ENCODE peak calls at places on chromosome 6, in six cellular contexts. One of them, this sample, is unnamed.

GRCh38 chr6:397604-398003 is 6.1 kb downstream of the IRF4 start:
- DNase-seq in GM23248: no peak
- DNase-seq in left ventricle myocardium inferior: no peak
- DNase-seq in keratinocyte: no peak
- DNase-seq in breast epithelium: no peak
- DNase-seq in adrenal gland: no peak
- DNase-seq in this sample: no peak

GRCh38 chr6:17268114-17268513 is 13.0 kb upstream of the RBM24 start:
- DNase-seq in GM23248: peak; percentile 13
- DNase-seq in left ventricle myocardium inferior: no peak
- DNase-seq in keratinocyte: no peak
- DNase-seq in breast epithelium: no peak
- DNase-seq in adrenal gland: no peak
- DNase-seq in this sample: no peak

GRCh38 chr6:128307671-128308070 is 212.7 kb downstream of the PTPRK start:
- DNase-seq in GM23248: no peak
- DNase-seq in left ventricle myocardium inferior: no peak
- DNase-seq in keratinocyte: no peak
- DNase-seq in breast epithelium: no peak
- DNase-seq in adrenal gland: no peak
- DNase-seq in this sample: no peak

GRCh38 chr6:110233769-110234374 is 53.6 kb downstream of the CDC40 start:
- DNase-seq in GM23248: peak; percentile 30
- DNase-seq in left ventricle myocardium inferior: no peak
- DNase-seq in keratinocyte: no peak
- DNase-seq in breast epithelium: no peak
- DNase-seq in adrenal gland: no peak
- DNase-seq in this sample: peak; percentile 68

GRCh38 chr6:159252955-159253508 is 83.8 kb downstream of the FNDC1 start:
- DNase-seq in GM23248: peak; percentile 58
- DNase-seq in left ventricle myocardium inferior: no peak
- DNase-seq in keratinocyte: peak; percentile 93
- DNase-seq in breast epithelium: no peak
- DNase-seq in adrenal gland: peak; percentile 35
- DNase-seq in this sample: peak; percentile 77

GRCh38 chr6:76856065-76856464 is 607.2 kb downstream of the HTR1B start:
- DNase-seq in GM23248: no peak
- DNase-seq in left ventricle myocardium inferior: no peak
- DNase-seq in keratinocyte: no peak
- DNase-seq in breast epithelium: no peak
- DNase-seq in adrenal gland: no peak
- DNase-seq in this sample: no peak

GRCh38 chr6:170423030-170423429 is 116.5 kb downstream of the FAM120B start:
- DNase-seq in GM23248: no peak
- DNase-seq in left ventricle myocardium inferior: no peak
- DNase-seq in keratinocyte: no peak
- DNase-seq in breast epithelium: no peak
- DNase-seq in adrenal gland: no peak
- DNase-seq in this sample: no peak

GRCh38 chr6:127030111-127030510 is 88.4 kb upstream of the RSPO3 start:
- DNase-seq in GM23248: no peak
- DNase-seq in left ventricle myocardium inferior: no peak
- DNase-seq in keratinocyte: no peak
- DNase-seq in breast epithelium: no peak
- DNase-seq in adrenal gland: no peak
- DNase-seq in this sample: no peak

GRCh38 chr6:125507987-125508655 is 206.4 kb upstream of the HDDC2 start:
- DNase-seq in GM23248: peak; percentile 14
- DNase-seq in left ventricle myocardium inferior: no peak
- DNase-seq in keratinocyte: no peak
- DNase-seq in breast epithelium: no peak
- DNase-seq in adrenal gland: peak; percentile 20
- DNase-seq in this sample: peak; percentile 41

GRCh38 chr6:88211446-88211845 is 45.3 kb upstream of the CNR1 start:
- DNase-seq in GM23248: no peak
- DNase-seq in left ventricle myocardium inferior: no peak
- DNase-seq in keratinocyte: no peak
- DNase-seq in breast epithelium: no peak
- DNase-seq in adrenal gland: no peak
- DNase-seq in this sample: no peak

GRCh38 chr6:26315274-26315673 is 49.7 kb upstream of the BTN3A2 start:
- DNase-seq in GM23248: no peak
- DNase-seq in left ventricle myocardium inferior: no peak
- DNase-seq in keratinocyte: no peak
- DNase-seq in breast epithelium: no peak
- DNase-seq in adrenal gland: no peak
- DNase-seq in this sample: no peak

GRCh38 chr6:3610206-3610605 is 141.3 kb downstream of the PXDC1 start:
- DNase-seq in GM23248: no peak
- DNase-seq in left ventricle myocardium inferior: no peak
- DNase-seq in keratinocyte: peak; percentile 55
- DNase-seq in breast epithelium: peak; percentile 44
- DNase-seq in adrenal gland: no peak
- DNase-seq in this sample: no peak

GRCh38 chr6:37868447-37868825 is 48.9 kb downstream of the ZFAND3 start:
- DNase-seq in GM23248: peak; percentile 82
- DNase-seq in left ventricle myocardium inferior: no peak
- DNase-seq in keratinocyte: no peak
- DNase-seq in breast epithelium: no peak
- DNase-seq in adrenal gland: no peak
- DNase-seq in this sample: no peak

GRCh38 chr6:148179786-148180185 is 162.9 kb upstream of the SASH1 start:
- DNase-seq in GM23248: peak; percentile 69
- DNase-seq in left ventricle myocardium inferior: no peak
- DNase-seq in keratinocyte: no peak
- DNase-seq in breast epithelium: no peak
- DNase-seq in adrenal gland: no peak
- DNase-seq in this sample: peak; percentile 66

GRCh38 chr6:19301980-19302379 is 535.2 kb upstream of the ID4 start:
- DNase-seq in GM23248: peak; percentile 85
- DNase-seq in left ventricle myocardium inferior: no peak
- DNase-seq in keratinocyte: no peak
- DNase-seq in breast epithelium: no peak
- DNase-seq in adrenal gland: no peak
- DNase-seq in this sample: no peak

GRCh38 chr6:125363010-125363359 is 61.2 kb upstream of the HDDC2 start:
- DNase-seq in GM23248: peak; percentile 58
- DNase-seq in left ventricle myocardium inferior: no peak
- DNase-seq in keratinocyte: no peak
- DNase-seq in breast epithelium: peak; percentile 34
- DNase-seq in adrenal gland: no peak
- DNase-seq in this sample: no peak

GRCh38 chr6:44166116-44166515 is 7.5 kb downstream of the CAPN11 start:
- DNase-seq in GM23248: no peak
- DNase-seq in left ventricle myocardium inferior: no peak
- DNase-seq in keratinocyte: no peak
- DNase-seq in breast epithelium: no peak
- DNase-seq in adrenal gland: no peak
- DNase-seq in this sample: no peak

GRCh38 chr6:111958534-111958933 is 85.3 kb upstream of the FYN start:
- DNase-seq in GM23248: no peak
- DNase-seq in left ventricle myocardium inferior: no peak
- DNase-seq in keratinocyte: no peak
- DNase-seq in breast epithelium: no peak
- DNase-seq in adrenal gland: no peak
- DNase-seq in this sample: peak; percentile 81

GRCh38 chr6:48068326-48069191 is 42.4 kb downstream of the PTCHD4 start:
- DNase-seq in GM23248: peak; percentile 23
- DNase-seq in left ventricle myocardium inferior: no peak
- DNase-seq in keratinocyte: no peak
- DNase-seq in breast epithelium: no peak
- DNase-seq in adrenal gland: no peak
- DNase-seq in this sample: no peak

GRCh38 chr6:111871207-111871606 is 2.0 kb downstream of the FYN start:
- DNase-seq in GM23248: peak; percentile 30
- DNase-seq in left ventricle myocardium inferior: no peak
- DNase-seq in keratinocyte: no peak
- DNase-seq in breast epithelium: no peak
- DNase-seq in adrenal gland: no peak
- DNase-seq in this sample: peak; percentile 68

GRCh38 chr6:89977808-89978748 is 83.8 kb downstream of the GJA10 start:
- DNase-seq in GM23248: peak; percentile 48
- DNase-seq in left ventricle myocardium inferior: no peak
- DNase-seq in keratinocyte: no peak
- DNase-seq in breast epithelium: no peak
- DNase-seq in adrenal gland: no peak
- DNase-seq in this sample: no peak

GRCh38 chr6:43124481-43124880 is 46.6 kb upstream of the SRF start:
- DNase-seq in GM23248: no peak
- DNase-seq in left ventricle myocardium inferior: no peak
- DNase-seq in keratinocyte: no peak
- DNase-seq in breast epithelium: no peak
- DNase-seq in adrenal gland: no peak
- DNase-seq in this sample: no peak

GRCh38 chr6:157861814-157862213 is 38.8 kb downstream of the SNX9 start:
- DNase-seq in GM23248: peak; percentile 72
- DNase-seq in left ventricle myocardium inferior: no peak
- DNase-seq in keratinocyte: no peak
- DNase-seq in breast epithelium: no peak
- DNase-seq in adrenal gland: no peak
- DNase-seq in this sample: no peak

GRCh38 chr6:74717591-74717990 is 488.3 kb downstream of the COL12A1 start:
- DNase-seq in GM23248: no peak
- DNase-seq in left ventricle myocardium inferior: no peak
- DNase-seq in keratinocyte: no peak
- DNase-seq in breast epithelium: no peak
- DNase-seq in adrenal gland: no peak
- DNase-seq in this sample: no peak

GRCh38 chr6:115838763-115839401 is 221.8 kb downstream of the FRK start:
- DNase-seq in GM23248: peak; percentile 59
- DNase-seq in left ventricle myocardium inferior: no peak
- DNase-seq in keratinocyte: no peak
- DNase-seq in breast epithelium: no peak
- DNase-seq in adrenal gland: peak; percentile 56
- DNase-seq in this sample: peak; percentile 72

GRCh38 chr6:35213824-35214756 is at the start of gene SCUBE3:
- DNase-seq in GM23248: peak; percentile 71
- DNase-seq in left ventricle myocardium inferior: peak; percentile 30
- DNase-seq in keratinocyte: no peak
- DNase-seq in breast epithelium: no peak
- DNase-seq in adrenal gland: no peak
- DNase-seq in this sample: no peak
- H3K27ac ChIP-seq in GM23248: no peak within 1 kb of the TSS
- H3K27ac ChIP-seq in left ventricle myocardium inferior: peak within 1 kb of the TSS; percentile 11
- H3K27ac ChIP-seq in keratinocyte: no peak within 1 kb of the TSS
- H3K27ac ChIP-seq in breast epithelium: no peak within 1 kb of the TSS
- H3K27ac ChIP-seq in adrenal gland: peak within 1 kb of the TSS; percentile 32
- H3K27ac ChIP-seq in this sample: no peak within 1 kb of the TSS

GRCh38 chr6:156853733-156854132 is 76.6 kb downstream of the ARID1B start:
- DNase-seq in GM23248: no peak
- DNase-seq in left ventricle myocardium inferior: no peak
- DNase-seq in keratinocyte: no peak
- DNase-seq in breast epithelium: no peak
- DNase-seq in adrenal gland: no peak
- DNase-seq in this sample: no peak

GRCh38 chr6:156854466-156855161 is 77.4 kb downstream of the ARID1B start:
- DNase-seq in GM23248: no peak
- DNase-seq in left ventricle myocardium inferior: no peak
- DNase-seq in keratinocyte: no peak
- DNase-seq in breast epithelium: no peak
- DNase-seq in adrenal gland: no peak
- DNase-seq in this sample: no peak

GRCh38 chr6:156852147-156852857 is 75.1 kb downstream of the ARID1B start:
- DNase-seq in GM23248: no peak
- DNase-seq in left ventricle myocardium inferior: no peak
- DNase-seq in keratinocyte: no peak
- DNase-seq in breast epithelium: no peak
- DNase-seq in adrenal gland: no peak
- DNase-seq in this sample: peak; percentile 71

GRCh38 chr6:156851447-156851846 is 74.3 kb downstream of the ARID1B start:
- DNase-seq in GM23248: no peak
- DNase-seq in left ventricle myocardium inferior: no peak
- DNase-seq in keratinocyte: no peak
- DNase-seq in breast epithelium: no peak
- DNase-seq in adrenal gland: no peak
- DNase-seq in this sample: no peak

DNA sequence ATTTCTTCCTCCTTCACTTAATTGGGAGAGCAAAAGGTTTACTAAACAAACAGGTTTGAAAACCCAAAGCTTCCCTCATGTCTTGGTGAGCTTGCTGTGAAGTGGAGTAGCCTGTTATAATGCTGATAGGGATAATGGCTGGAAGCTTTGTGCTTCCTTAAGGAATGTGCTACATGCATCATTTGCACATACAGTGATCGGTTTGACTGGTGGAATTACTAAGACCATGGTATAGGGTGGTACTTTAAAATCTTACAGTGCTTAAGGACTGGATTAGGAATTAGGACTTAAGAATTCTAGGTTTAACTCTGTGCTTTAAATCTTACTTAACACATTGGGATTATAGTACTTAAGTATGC is 75.7 kb downstream of the ARID1B start:
- DNase-seq in GM23248: no peak
- DNase-seq in left ventricle myocardium inferior: no peak
- DNase-seq in keratinocyte: no peak
- DNase-seq in breast epithelium: no peak
- DNase-seq in adrenal gland: no peak
- DNase-seq in this sample: no peak
- H3K27ac ChIP-seq in GM23248: no peak overlapping the region
- H3K27ac ChIP-seq in left ventricle myocardium inferior: peak overlapping the region; percentile 76
- H3K27ac ChIP-seq in keratinocyte: no peak overlapping the region
- H3K27ac ChIP-seq in breast epithelium: no peak overlapping the region
- H3K27ac ChIP-seq in adrenal gland: no peak overlapping the region
- H3K27ac ChIP-seq in this sample: peak overlapping the region; percentile 84

DNA sequence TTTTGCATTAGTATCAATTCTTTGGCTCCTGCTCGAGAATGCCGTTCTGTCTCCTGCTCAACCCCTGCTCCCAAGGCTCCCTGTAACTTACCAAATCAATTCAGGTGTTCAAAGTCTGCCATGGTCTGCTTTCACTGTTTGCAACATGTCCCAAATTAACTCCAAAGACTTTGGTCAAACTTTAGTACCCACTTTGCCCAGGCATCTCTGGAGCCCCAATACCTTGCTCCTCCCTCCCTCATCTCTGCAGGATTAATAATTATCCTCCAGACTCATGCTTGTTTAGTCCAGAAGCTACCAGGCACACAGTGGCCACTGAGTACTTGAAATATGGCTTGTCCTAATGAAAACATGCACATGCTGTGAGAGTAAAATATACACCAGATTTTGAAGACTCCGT is 30.2 kb downstream of the GCLC start:
- DNase-seq in GM23248: no peak
- DNase-seq in left ventricle myocardium inferior: no peak
- DNase-seq in keratinocyte: no peak
- DNase-seq in breast epithelium: no peak
- DNase-seq in adrenal gland: no peak
- DNase-seq in this sample: no peak
- H3K27ac ChIP-seq in GM23248: no peak overlapping the region
- H3K27ac ChIP-seq in left ventricle myocardium inferior: no peak overlapping the region
- H3K27ac ChIP-seq in keratinocyte: no peak overlapping the region
- H3K27ac ChIP-seq in breast epithelium: no peak overlapping the region
- H3K27ac ChIP-seq in adrenal gland: no peak overlapping the region
- H3K27ac ChIP-seq in this sample: no peak overlapping the region

DNA sequence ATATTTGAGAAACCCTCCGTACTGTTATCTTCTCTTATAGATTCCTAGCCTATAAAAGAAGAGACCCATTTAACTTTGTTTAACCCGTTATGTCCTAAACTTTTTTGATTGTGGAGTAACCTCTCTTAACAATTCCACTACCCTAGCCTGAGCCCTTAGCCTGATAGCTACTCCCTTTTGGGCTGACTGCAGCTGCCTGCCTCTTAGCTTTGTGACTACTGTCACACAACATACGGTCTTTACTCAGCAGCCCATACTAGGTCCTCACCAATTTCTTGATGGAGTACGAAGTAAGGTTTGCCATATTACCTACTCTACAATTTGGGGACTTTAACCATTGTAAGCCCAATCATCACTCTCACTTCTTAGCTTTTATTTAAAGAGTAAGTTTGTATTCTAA is 72.7 kb downstream of the QRSL1 start:
- DNase-seq in GM23248: no peak
- DNase-seq in left ventricle myocardium inferior: no peak
- DNase-seq in keratinocyte: no peak
- DNase-seq in breast epithelium: no peak
- DNase-seq in adrenal gland: no peak
- DNase-seq in this sample: peak; percentile 85
- H3K27ac ChIP-seq in GM23248: no peak overlapping the region
- H3K27ac ChIP-seq in left ventricle myocardium inferior: no peak overlapping the region
- H3K27ac ChIP-seq in keratinocyte: no peak overlapping the region
- H3K27ac ChIP-seq in breast epithelium: no peak overlapping the region
- H3K27ac ChIP-seq in adrenal gland: no peak overlapping the region
- H3K27ac ChIP-seq in this sample: peak overlapping the region; percentile 99

This sample was measured in Karpas-422.